ENCODE peak calls at places on chromosome 1, in six cellular contexts. Z is GM23338, H is A549, N is stomach, D is lower leg skin, G is ovary. V is an unnamed sample.

GRCh38 chr1:109777436-109777835 is 13.7 kb upstream of the EPS8L3 start:
- DNase-seq in Z (no peak), H (no peak), N (no peak), D (no peak), G (no peak), V (no peak)

GRCh38 chr1:31155216-31155806 is 84.4 kb downstream of the NKAIN1 start:
- DNase-seq in Z (peak; percentile 87), H (peak; percentile 82), N (peak; percentile 64), D (peak; percentile 33), G (peak; percentile 68), V (peak; percentile 83)

GRCh38 chr1:233566886-233567285 is 47.0 kb upstream of the KCNK1 start:
- DNase-seq in Z (no peak), H (no peak), N (no peak), D (no peak), G (no peak), V (no peak)

GRCh38 chr1:31583995-31584868 is 7.9 kb downstream of the TINAGL1 start:
- DNase-seq in Z (no peak), H (no peak), N (peak; percentile 94), D (no peak), G (peak; percentile 95), V (no peak)

GRCh38 chr1:16903458-16903796 is 7.6 kb downstream of the RNU1-2 start:
- DNase-seq in Z (no peak), H (no peak), N (no peak), D (no peak), G (no peak), V (no peak)

GRCh38 chr1:71083271-71083670 is 2.4 kb upstream of the ZRANB2 start:
- DNase-seq in Z (no peak), H (no peak), N (no peak), D (no peak), G (no peak), V (no peak)

GRCh38 chr1:53295746-53296722 is 31.8 kb downstream of the LRP8 start:
- DNase-seq in Z (no peak), H (no peak), N (no peak), D (no peak), G (no peak), V (peak; percentile 80)

GRCh38 chr1:91693542-91693941 is 192.4 kb downstream of the TGFBR3 start:
- DNase-seq in Z (no peak), H (no peak), N (peak; percentile 51), D (no peak), G (peak; percentile 62), V (no peak)

GRCh38 chr1:43836267-43836951 is 97.2 kb upstream of the ARTN start:
- DNase-seq in Z (no peak), H (no peak), N (peak; percentile 86), D (no peak), G (peak; percentile 55), V (peak; percentile 49)

GRCh38 chr1:246503341-246503740 is 3.7 kb downstream of the SMYD3 start:
- DNase-seq in Z (no peak), H (peak; percentile 53), N (no peak), D (no peak), G (no peak), V (no peak)

GRCh38 chr1:246208120-246208519 is 299.0 kb downstream of the SMYD3 start:
- DNase-seq in Z (no peak), H (no peak), N (no peak), D (no peak), G (no peak), V (no peak)

GRCh38 chr1:244265507-244265906 is 186.2 kb downstream of the ADSS2 start:
- DNase-seq in Z (no peak), H (no peak), N (no peak), D (no peak), G (no peak), V (no peak)

GRCh38 chr1:185733818-185734709 is at the start of gene HMCN1:
- DNase-seq in Z (peak; percentile 89), H (peak; percentile 32), N (peak; percentile 58), D (peak; percentile 54), G (peak; percentile 70), V (no peak)

GRCh38 chr1:169155675-169156074 is 49.2 kb downstream of the ATP1B1 start:
- DNase-seq in Z (no peak), H (no peak), N (no peak), D (no peak), G (no peak), V (no peak)

GRCh38 chr1:242739246-242739645 is 214.7 kb upstream of the PLD5 start:
- DNase-seq in Z (no peak), H (no peak), N (no peak), D (no peak), G (no peak), V (no peak)

GRCh38 chr1:110433803-110434202 is 17.1 kb upstream of the PROK1 start:
- DNase-seq in Z (peak; percentile 80), H (peak; percentile 54), N (peak; percentile 34), D (peak; percentile 31), G (no peak), V (no peak)

GRCh38 chr1:222523852-222524251 is 24.1 kb downstream of the HHIPL2 start:
- DNase-seq in Z (no peak), H (no peak), N (no peak), D (no peak), G (no peak), V (no peak)

GRCh38 chr1:234841710-234842231 is 231.8 kb upstream of the IRF2BP2 start:
- DNase-seq in Z (no peak), H (no peak), N (no peak), D (peak; percentile 50), G (no peak), V (peak; percentile 64)

GRCh38 chr1:234845097-234845660 is 235.2 kb upstream of the IRF2BP2 start:
- DNase-seq in Z (no peak), H (no peak), N (no peak), D (no peak), G (no peak), V (no peak)

GRCh38 chr1:234840843-234841242 is 230.9 kb upstream of the IRF2BP2 start:
- DNase-seq in Z (no peak), H (peak; percentile 20), N (no peak), D (no peak), G (no peak), V (no peak)

GRCh38 chr1:234844479-234845031 is 234.6 kb upstream of the IRF2BP2 start:
- DNase-seq in Z (no peak), H (no peak), N (no peak), D (no peak), G (no peak), V (no peak)

GRCh38 chr1:234842726-234843641 is 233.0 kb upstream of the IRF2BP2 start:
- DNase-seq in Z (no peak), H (no peak), N (no peak), D (no peak), G (no peak), V (peak; percentile 73)
- TF ChIP-seq CTCF in Z (no peak), H (no peak), N (no peak), D (no peak), G (no peak), V (no peak)

GRCh38 chr1:235270625-235271024 is 57.4 kb downstream of the ARID4B start:
- DNase-seq in Z (peak; percentile 67), H (no peak), N (no peak), D (no peak), G (no peak), V (no peak)
- TF ChIP-seq CTCF in Z (no peak), H (no peak), N (no peak), D (no peak), G (no peak), V (no peak)

DNA sequence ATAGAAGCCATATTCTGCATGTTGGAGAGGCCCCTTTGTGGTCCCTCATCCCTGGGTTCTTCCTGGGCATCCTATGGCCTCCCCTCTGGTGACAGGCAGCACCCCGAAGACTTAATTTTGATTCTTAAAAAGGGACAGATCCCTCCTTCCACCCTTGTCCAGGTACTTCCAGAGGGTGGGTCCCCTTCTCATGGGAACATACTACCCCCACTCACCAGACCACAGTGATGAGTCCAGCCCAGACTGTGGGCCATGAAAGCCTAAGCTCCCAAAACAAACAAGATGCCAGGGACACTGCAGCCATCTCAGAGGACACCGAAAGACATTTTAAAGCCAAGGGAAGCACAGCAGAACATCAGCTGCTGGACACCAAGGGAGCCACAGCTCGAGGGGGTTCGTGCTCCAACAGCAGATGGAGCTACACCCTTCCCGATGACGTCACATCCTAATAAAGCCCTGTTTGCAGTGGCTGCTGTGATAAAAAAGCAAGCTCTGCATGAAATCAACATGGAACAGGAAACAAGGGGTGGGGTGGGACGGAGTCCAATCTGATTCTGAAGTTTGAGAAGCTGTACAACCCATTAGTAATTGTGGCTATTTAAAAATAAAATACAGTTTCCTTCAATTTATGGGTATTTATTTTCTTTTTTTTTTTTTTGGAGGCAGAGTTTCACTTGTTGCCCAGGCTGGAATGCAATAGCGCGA is 32.4 kb downstream of the GNB1 start:
- DNase-seq in Z (peak; percentile 72), H (peak; percentile 73), N (peak; percentile 81), D (peak; percentile 84), G (peak; percentile 67), V (no peak)
- TF ChIP-seq CTCF in Z (peak; percentile 38), H (no peak), N (no peak), D (no peak), G (peak; percentile 30), V (no peak)

DNA sequence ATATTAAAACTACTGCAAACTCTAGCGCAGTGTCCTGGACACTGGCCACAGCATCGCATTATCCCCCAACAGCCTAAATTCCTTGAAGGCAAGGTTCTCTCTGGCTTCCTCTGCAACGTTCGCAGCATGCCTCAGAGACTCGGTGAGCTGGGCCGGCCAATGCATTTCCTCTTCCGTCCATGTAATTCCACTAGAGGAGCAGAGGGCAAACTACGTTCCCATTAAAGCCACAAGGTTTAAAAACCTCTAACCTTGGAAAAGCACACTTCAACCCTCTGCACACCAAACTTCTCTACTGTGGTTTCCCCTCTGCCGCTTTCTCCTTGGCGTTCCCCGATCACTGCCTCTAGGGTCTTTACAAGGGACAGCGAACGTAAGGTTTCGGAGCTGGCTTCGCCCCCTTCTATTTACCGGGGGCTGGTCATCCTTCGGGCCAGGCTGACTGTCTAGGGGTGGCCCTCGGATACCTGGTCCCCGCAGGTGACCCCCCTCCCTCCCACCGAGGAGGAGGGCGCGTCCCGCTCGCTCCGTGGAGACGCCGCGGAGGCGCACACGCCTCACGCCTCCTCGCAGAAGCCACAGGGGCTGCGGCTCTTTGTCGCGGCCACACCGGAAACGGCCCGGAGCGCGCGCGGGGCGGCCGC is 451 bp upstream of the SMYD2 start:
- DNase-seq in Z (peak; percentile 74), H (peak; percentile 54), N (peak; percentile 56), D (peak; percentile 24), G (peak; percentile 33), V (no peak)
- TF ChIP-seq CTCF in Z (no peak), H (no peak), N (no peak), D (no peak), G (no peak), V (no peak)

GRCh38 chr1:224070521-224070920 is 43.4 kb upstream of the FBXO28 start:
- DNase-seq in Z (no peak), H (no peak), N (no peak), D (no peak), G (no peak), V (no peak)
- TF ChIP-seq CTCF in Z (no peak), H (no peak), N (no peak), D (no peak), G (no peak), V (no peak)

DNA sequence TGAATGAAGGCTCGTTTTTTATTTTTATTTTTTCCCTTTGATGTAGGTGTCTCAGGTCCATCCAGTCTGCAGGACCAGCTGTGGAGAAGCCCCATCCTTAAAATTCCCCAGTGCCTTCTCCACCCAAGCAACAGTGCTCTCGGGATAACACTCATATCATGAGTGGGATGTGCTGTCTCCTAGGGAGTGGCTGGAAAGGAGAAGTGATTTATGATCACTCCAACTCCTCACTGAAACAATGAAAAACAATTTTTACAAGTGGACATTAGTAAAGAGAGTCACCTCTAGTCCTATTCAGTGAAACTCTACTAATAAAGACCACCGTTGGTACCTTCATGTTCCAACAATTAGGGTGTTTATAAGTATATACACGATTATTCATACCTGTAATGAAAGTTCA is 3.5 kb downstream of the STUM start:
- DNase-seq in Z (no peak), H (no peak), N (no peak), D (no peak), G (no peak), V (no peak)
- TF ChIP-seq CTCF in Z (no peak), H (no peak), N (no peak), D (no peak), G (no peak), V (no peak)

GRCh38 chr1:4594286-4594991 is 60.0 kb upstream of the AJAP1 start:
- DNase-seq in Z (no peak), H (no peak), N (no peak), D (no peak), G (no peak), V (no peak)
- TF ChIP-seq CTCF in Z (no peak), H (peak; percentile 8), N (no peak), D (no peak), G (no peak), V (no peak)